ENCODE peak calls at places on chromosomes 4 and X, in seven cellular contexts. R is kidney; H is COR-L47; L is lower leg skin; K is NCI-H82; E is stimulated activated CD8-positive, alpha-beta memory T cell treated with anti-CD3 and anti-CD28 coated beads, Interleukin-2, amount 100 ng/mL, for 1 hour; F is germinal center. T is an unnamed sample.

GRCh38 chrX:34656467-34656841 is 631 bp downstream of the TMEM47 start:
- DNase-seq in R (peak), H (no peak), L (peak), K (no peak), E (no peak), F (no peak), T (no peak)

GRCh38 chr4:56460085-56460484 is 7.3 kb upstream of the SRP72 start:
- DNase-seq in R (no peak), H (no peak), L (no peak), K (no peak), E (no peak), F (no peak), T (no peak)

GRCh38 chr4:76758290-76758882 is 139.6 kb downstream of the SOWAHB start:
- DNase-seq in R (no peak), H (peak), L (no peak), K (peak), E (no peak), F (peak), T (peak)

GRCh38 chr4:48237996-48238645 is 31.5 kb downstream of the TEC start:
- DNase-seq in R (no peak), H (no peak), L (no peak), K (no peak), E (no peak), F (no peak), T (no peak)

GRCh38 chr4:146632770-146633470 is 5.8 kb upstream of the POU4F2 start:
- DNase-seq in R (no peak), H (no peak), L (no peak), K (no peak), E (no peak), F (no peak), T (no peak)

GRCh38 chr4:79645942-79646341 is 237.9 kb upstream of the GK2 start:
- DNase-seq in R (no peak), H (no peak), L (no peak), K (no peak), E (no peak), F (no peak), T (no peak)

GRCh38 chrX:134374294-134374693 is 85.7 kb upstream of the HPRT1 start:
- DNase-seq in R (no peak), H (no peak), L (no peak), K (no peak), E (no peak), F (no peak), T (no peak)

GRCh38 chr4:139872274-139872673 is 206.7 kb downstream of the MGST2 start:
- DNase-seq in R (no peak), H (no peak), L (no peak), K (no peak), E (no peak), F (no peak), T (no peak)

GRCh38 chr4:3031357-3032064 is 42.8 kb downstream of the HTT-AS start:
- DNase-seq in R (peak), H (peak), L (peak), K (no peak), E (no peak), F (no peak), T (no peak)

GRCh38 chrX:82658492-82658891 is 849.6 kb upstream of the POU3F4 start:
- DNase-seq in R (no peak), H (no peak), L (no peak), K (no peak), E (no peak), F (no peak), T (no peak)

GRCh38 chrX:97332963-97333362 is 449.3 kb downstream of the RPA4 start:
- DNase-seq in R (no peak), H (no peak), L (no peak), K (no peak), E (no peak), F (no peak), T (no peak)

GRCh38 chr4:8205749-8206611 is 6.9 kb downstream of the SH3TC1 start:
- DNase-seq in R (no peak), H (peak), L (no peak), K (no peak), E (no peak), F (peak), T (no peak)

GRCh38 chr4:105710012-105710600 is 1.5 kb downstream of the GSTCD start:
- DNase-seq in R (no peak), H (no peak), L (no peak), K (peak), E (no peak), F (no peak), T (no peak)

GRCh38 chr4:165326831-165327210 is 648 bp upstream of the MSMO1 start:
- DNase-seq in R (no peak), H (no peak), L (no peak), K (peak), E (no peak), F (peak), T (no peak)

GRCh38 chr4:97770222-97770621 is 373.1 kb downstream of the STPG2 start:
- DNase-seq in R (no peak), H (no peak), L (no peak), K (no peak), E (no peak), F (no peak), T (no peak)

GRCh38 chrX:78092296-78092695 is 11.8 kb upstream of the PGK1 start:
- DNase-seq in R (no peak), H (no peak), L (no peak), K (peak), E (no peak), F (no peak), T (peak)

GRCh38 chr4:53913098-53913497 is 151.3 kb downstream of the CHIC2 start:
- DNase-seq in R (no peak), H (no peak), L (no peak), K (no peak), E (no peak), F (no peak), T (no peak)

GRCh38 chrX:135985974-135986312 is 708 bp downstream of the SLC9A6 start:
- DNase-seq in R (no peak), H (no peak), L (no peak), K (no peak), E (no peak), F (peak), T (no peak)

GRCh38 chr4:121728066-121728465 is 31.3 kb upstream of the ANXA5 start:
- DNase-seq in R (no peak), H (no peak), L (no peak), K (no peak), E (no peak), F (no peak), T (no peak)

GRCh38 chrX:139290310-139290709 is 240.2 kb upstream of the F9 start:
- DNase-seq in R (no peak), H (no peak), L (no peak), K (no peak), E (no peak), F (no peak), T (no peak)

GRCh38 chr4:18075823-18076433 is 54.4 kb upstream of the LCORL start:
- DNase-seq in R (no peak), H (peak), L (no peak), K (peak), E (no peak), F (no peak), T (peak)

GRCh38 chr4:139711461-139711860 is 45.8 kb downstream of the MGST2 start:
- DNase-seq in R (no peak), H (no peak), L (no peak), K (no peak), E (no peak), F (no peak), T (peak)

GRCh38 chr4:19693949-19694597 is 557.6 kb upstream of the SLIT2 start:
- DNase-seq in R (no peak), H (peak), L (no peak), K (no peak), E (no peak), F (no peak), T (no peak)

GRCh38 chr4:143021384-143021783 is 163.3 kb upstream of the USP38 start:
- DNase-seq in R (no peak), H (no peak), L (no peak), K (no peak), E (no peak), F (peak), T (no peak)

GRCh38 chr4:143292858-143293257 is 43.8 kb upstream of the GAB1 start:
- DNase-seq in R (no peak), H (no peak), L (no peak), K (no peak), E (no peak), F (no peak), T (no peak)

GRCh38 chr4:128862608-128863313 is 53.3 kb downstream of the JADE1 start:
- DNase-seq in R (no peak), H (no peak), L (no peak), K (no peak), E (no peak), F (peak), T (no peak)

GRCh38 chr4:43837171-43837570 is 611.4 kb downstream of the KCTD8 start:
- DNase-seq in R (no peak), H (no peak), L (no peak), K (no peak), E (no peak), F (no peak), T (no peak)

GRCh38 chrX:80223922-80224579 is 196.2 kb upstream of the TENT5D start:
- DNase-seq in R (no peak), H (no peak), L (no peak), K (peak), E (no peak), F (no peak), T (no peak)

GRCh38 chrX:83759872-83760271 is 101.1 kb upstream of the CYLC1 start:
- DNase-seq in R (no peak), H (peak), L (no peak), K (peak), E (no peak), F (no peak), T (no peak)

GRCh38 chr4:56699537-56699936 is 18.4 kb upstream of the HOPX start:
- DNase-seq in R (no peak), H (no peak), L (no peak), K (peak), E (no peak), F (no peak), T (no peak)

GRCh38 chrX:11750051-11750450 is 8.0 kb upstream of the MSL3 start:
- DNase-seq in R (no peak), H (no peak), L (no peak), K (no peak), E (no peak), F (no peak), T (no peak)

GRCh38 chrX:48467331-48467761 is 2.7 kb downstream of the SLC38A5 start:
- DNase-seq in R (peak), H (no peak), L (no peak), K (peak), E (no peak), F (no peak), T (no peak)

GRCh38 chr4:68463796-68464195 is 16.5 kb downstream of the TMPRSS11E start:
- DNase-seq in R (no peak), H (no peak), L (no peak), K (no peak), E (no peak), F (no peak), T (no peak)

GRCh38 chr4:175560628-175561027 is 251.4 kb downstream of the GPM6A start:
- DNase-seq in R (no peak), H (peak), L (no peak), K (peak), E (no peak), F (no peak), T (peak)